ENCODE peak calls at places on chromosomes 7 and 10, in seven cellular contexts. B, K, G, Q, R, Y and E are unnamed samples.

GRCh38 chr7:156559001-156559400 is 81.6 kb upstream of the RNF32 start:
- DNase-seq in R (no peak), Y (no peak), B (no peak), K (no peak), G (no peak), Q (no peak), E (no peak)

GRCh38 chr7:74061840-74062539 is 21.6 kb upstream of the LIMK1 start:
- DNase-seq in Q (peak), G (peak), R (peak), K (peak), B (peak), Y (peak), E (no peak)

GRCh38 chr7:150404172-150404784 is 25.1 kb downstream of the ZNF775 start:
- DNase-seq in B (no peak), K (peak), G (no peak), R (peak), Q (no peak), Y (no peak), E (no peak)

GRCh38 chr7:95772771-95773581 is 622 bp downstream of the DYNC1I1 start:
- DNase-seq in B (no peak), K (peak), R (peak), Y (peak), G (peak), Q (no peak), E (no peak)

GRCh38 chr10:103273026-103273425 is 3.9 kb upstream of the INA start:
- DNase-seq in Y (peak), R (peak), G (peak), B (no peak), Q (peak), K (peak), E (no peak)

GRCh38 chr7:73822319-73823173 is 8.2 kb upstream of the CLDN4 start:
- DNase-seq in Q (peak), B (no peak), K (peak), Y (peak), G (no peak), R (no peak), E (no peak)

GRCh38 chr10:23345861-23346260 is 1.3 kb upstream of the C10orf67 start:
- DNase-seq in Q (peak), R (no peak), K (peak), Y (peak), G (no peak), B (no peak), E (no peak)

GRCh38 chr10:5565671-5566581 is 41.2 kb downstream of the CALML3 start:
- DNase-seq in Y (peak), B (no peak), Q (no peak), R (peak), K (no peak), G (peak), E (no peak)

GRCh38 chr10:70684841-70685457 is 12.6 kb downstream of the ADAMTS14 start:
- DNase-seq in Q (no peak), G (no peak), B (no peak), Y (no peak), R (no peak), K (no peak), E (no peak)

GRCh38 chr10:91415816-91416215 is 5.7 kb downstream of the HECTD2 start:
- DNase-seq in K (no peak), Y (no peak), Q (no peak), G (no peak), B (no peak), R (no peak), E (no peak)

GRCh38 chr10:3775671-3776551 is 9.1 kb downstream of the KLF6 start:
- DNase-seq in G (no peak), Q (peak), K (peak), R (peak), Y (peak), B (peak), E (no peak)

GRCh38 chr10:29600067-29600466 is 34.7 kb downstream of the SVIL start:
- DNase-seq in Y (peak), G (no peak), B (no peak), R (no peak), Q (no peak), K (no peak), E (no peak)

GRCh38 chr10:46255696-46256355 is 31.0 kb upstream of the ANTXRL start:
- DNase-seq in Y (peak), K (peak), G (peak), R (peak), B (peak), Q (peak), E (peak)

GRCh38 chr7:21939136-21939857 is 6.4 kb downstream of the CDCA7L start:
- DNase-seq in R (no peak), K (no peak), Y (peak), B (peak), G (no peak), Q (no peak), E (no peak)

GRCh38 chr7:23012797-23013714 is 874 bp downstream of the HYCC1 start:
- DNase-seq in R (peak), K (peak), G (peak), B (peak), Q (no peak), Y (peak), E (peak)

GRCh38 chr10:17022399-17022798 is 107.2 kb downstream of the CUBN start:
- DNase-seq in K (no peak), G (no peak), B (no peak), R (no peak), Q (no peak), Y (no peak), E (no peak)

GRCh38 chr7:99314504-99314903 is 11.2 kb upstream of the ARPC1A start:
- DNase-seq in B (peak), Q (peak), Y (peak), R (no peak), K (no peak), G (no peak), E (no peak)

GRCh38 chr7:110587294-110587693 is 503.6 kb upstream of the LRRN3 start:
- DNase-seq in R (no peak), Q (no peak), G (no peak), Y (no peak), K (no peak), B (no peak), E (no peak)

GRCh38 chr7:81140206-81140605 is 221.4 kb upstream of the SEMA3C start:
- DNase-seq in Q (no peak), R (no peak), K (no peak), B (no peak), G (no peak), Y (no peak), E (no peak)

GRCh38 chr7:3979956-3980643 is 679.0 kb downstream of the SDK1 start:
- DNase-seq in Y (no peak), Q (no peak), R (no peak), B (no peak), K (no peak), G (no peak), E (no peak)

GRCh38 chr10:131655101-131655849 is 245.5 kb upstream of the PPP2R2D start:
- DNase-seq in Q (no peak), Y (no peak), K (peak), B (no peak), G (no peak), R (no peak), E (no peak)

GRCh38 chr7:158001621-158002320 is 585.9 kb downstream of the PTPRN2 start:
- DNase-seq in B (no peak), R (no peak), Y (peak), K (peak), G (peak), Q (peak), E (no peak)

GRCh38 chr7:128947854-128948253 is 10.1 kb downstream of the IRF5 start:
- DNase-seq in Y (peak), R (no peak), G (no peak), B (no peak), Q (no peak), K (no peak), E (no peak)

GRCh38 chr10:71036279-71036535 is 147.8 kb upstream of the PCBD1 start:
- DNase-seq in Y (no peak), Q (no peak), G (no peak), R (no peak), K (no peak), B (no peak), E (no peak)

GRCh38 chr10:86721232-86721631 is 35.2 kb upstream of the BMPR1A start:
- DNase-seq in Q (no peak), R (no peak), B (no peak), K (no peak), Y (no peak), G (no peak), E (no peak)

GRCh38 chr7:64888561-64888900 is 14.5 kb upstream of the ZNF273 start:
- DNase-seq in B (no peak), Y (no peak), K (no peak), R (no peak), G (peak), Q (no peak), E (no peak)

GRCh38 chr10:93261961-93262610 is 188.4 kb downstream of the CYP26A1 start:
- DNase-seq in R (no peak), Q (no peak), K (no peak), B (no peak), Y (peak), G (no peak), E (no peak)

GRCh38 chr10:72027498-72027897 is 60.9 kb downstream of the SPOCK2 start:
- DNase-seq in Y (no peak), Q (no peak), G (no peak), K (peak), B (no peak), R (no peak), E (no peak)

GRCh38 chr10:129933456-129934092 is 30.5 kb downstream of the EBF3 start:
- DNase-seq in R (peak), K (no peak), G (peak), Y (no peak), B (no peak), Q (no peak), E (no peak)

DNA sequence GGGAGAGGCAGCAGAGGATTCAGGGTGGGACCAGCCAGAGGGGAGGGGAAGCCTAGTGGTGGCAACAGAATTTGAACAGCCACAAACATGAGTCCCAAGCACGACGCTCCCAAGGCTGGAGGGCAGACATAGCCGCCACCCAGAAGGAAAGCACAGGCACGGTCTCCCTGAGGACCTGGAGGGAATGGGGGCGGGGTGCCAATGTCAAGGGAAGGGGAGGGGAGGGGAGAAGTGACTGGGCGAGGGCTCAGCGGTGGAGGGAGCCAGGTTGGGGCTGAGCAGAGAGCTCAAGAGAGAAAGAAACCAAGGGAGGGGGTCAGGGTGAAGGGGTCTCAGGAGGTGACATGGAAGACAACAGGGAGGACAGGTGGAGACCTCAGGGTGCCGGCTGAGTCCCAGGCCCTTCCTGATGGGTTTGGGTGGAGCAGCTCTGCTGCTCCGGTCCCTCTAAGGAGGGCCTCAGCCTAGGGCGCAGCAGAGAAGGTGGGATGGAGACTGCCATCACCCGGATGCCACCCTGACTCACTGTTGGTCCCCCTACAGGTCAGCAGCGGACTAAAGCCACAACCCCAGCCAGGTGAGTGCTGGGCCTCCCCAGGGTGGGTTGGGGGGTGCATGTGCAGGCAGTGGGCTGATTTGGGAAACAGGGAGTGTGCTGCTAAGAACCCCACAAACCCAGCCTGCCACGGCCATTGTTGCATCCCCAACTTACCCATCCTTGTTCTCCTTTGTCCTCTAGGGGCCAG is 24.2 kb downstream of the PILRA start:
- DNase-seq in Y (no peak), G (no peak), B (no peak), R (no peak), Q (no peak), K (no peak), E (no peak)
- TF ChIP-seq CTCF in Y (no peak), G (no peak), B (no peak), R (no peak), Q (no peak), K (no peak), E (peak)

GRCh38 chr10:113316506-113316905 is 236.3 kb upstream of the HABP2 start:
- DNase-seq in B (no peak), Q (no peak), Y (no peak), K (no peak), R (no peak), G (no peak), E (no peak)
- TF ChIP-seq CTCF in B (no peak), Q (no peak), Y (no peak), K (no peak), R (no peak), G (no peak), E (no peak)

GRCh38 chr10:128540806-128541739 is 414.9 kb upstream of the MKI67 start:
- DNase-seq in K (peak), G (peak), Q (no peak), Y (no peak), B (no peak), R (no peak), E (no peak)
- TF ChIP-seq CTCF in K (peak), G (peak), Q (no peak), Y (no peak), B (no peak), R (no peak), E (peak)

DNA sequence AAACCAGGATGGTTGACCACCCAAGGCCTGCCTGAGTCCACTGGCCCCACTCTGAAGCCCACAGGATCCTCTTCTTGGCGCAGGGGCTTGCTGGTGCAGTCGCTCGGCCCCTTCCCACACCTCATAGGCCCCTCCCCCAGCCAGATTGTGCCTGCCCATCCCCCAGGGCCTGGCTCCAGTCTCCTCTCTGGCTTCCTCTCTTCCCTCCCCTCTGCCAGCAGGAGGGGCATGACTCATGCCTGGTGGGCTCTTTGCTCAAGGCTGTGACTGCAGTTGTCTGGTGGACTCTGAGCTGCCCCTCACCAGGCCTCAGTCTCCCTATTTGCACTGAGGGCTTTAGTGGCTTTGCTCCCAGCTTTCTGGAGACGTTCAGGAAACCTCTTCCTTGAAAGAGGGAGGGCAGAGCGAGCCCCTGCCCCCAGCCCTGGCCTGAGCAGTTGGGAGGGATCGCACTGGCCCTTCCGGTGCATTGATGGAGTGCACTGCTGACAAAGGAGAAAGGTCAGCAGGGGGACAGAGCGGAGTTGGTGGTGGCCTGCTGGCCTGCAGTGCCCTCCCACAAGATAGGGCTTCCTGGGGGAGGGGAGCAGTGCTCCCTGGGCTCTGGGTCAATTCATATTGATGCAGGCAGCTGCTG is 60.7 kb downstream of the ZMIZ1 start:
- DNase-seq in K (peak), G (no peak), B (no peak), Q (no peak), Y (no peak), R (no peak), E (peak)
- TF ChIP-seq CTCF in K (no peak), G (no peak), B (no peak), Q (no peak), Y (no peak), R (no peak), E (no peak)

GRCh38 chr10:119206603-119207366 is 586 bp upstream of the GRK5 start:
- DNase-seq in G (peak), B (peak), Q (peak), R (peak), Y (peak), K (peak), E (peak)

GRCh38 chr10:119207367-119207668 is at the start of gene GRK5:
- DNase-seq in K (peak), Y (peak), B (peak), R (peak), Q (peak), G (peak), E (peak)

GRCh38 chr10:119208553-119208940 is 1.2 kb downstream of the GRK5 start:
- DNase-seq in G (no peak), R (no peak), K (no peak), Y (peak), Q (no peak), B (peak), E (no peak)

GRCh38 chr10:119209050-119209735 is 1.8 kb downstream of the GRK5 start:
- DNase-seq in Q (peak), G (peak), K (peak), Y (peak), B (peak), R (peak), E (peak)

GRCh38 chr10:119207713-119208552 is 562 bp downstream of the GRK5 start:
- DNase-seq in R (peak), Q (peak), Y (peak), G (peak), K (peak), B (peak), E (peak)
- TF ChIP-seq CTCF in R (no peak), Q (no peak), Y (no peak), G (no peak), K (no peak), B (no peak), E (no peak)

GRCh38 chr10:44860811-44861751 is 50.1 kb upstream of the TMEM72 start:
- DNase-seq in G (no peak), B (no peak), Q (peak), Y (no peak), R (peak), K (peak), E (no peak)
- TF ChIP-seq CTCF in G (no peak), B (no peak), Q (no peak), Y (no peak), R (no peak), K (no peak), E (no peak)

GRCh38 chr7:42337225-42337905 is 100.4 kb upstream of the GLI3 start:
- DNase-seq in G (no peak), R (no peak), Y (no peak), B (no peak), K (no peak), Q (no peak), E (no peak)
- TF ChIP-seq CTCF in G (no peak), R (no peak), Y (no peak), B (no peak), K (no peak), Q (no peak), E (no peak)